ENCODE peak calls at places on chromosomes 16 and 17, in six cellular contexts. One of them, this sample, is unnamed.

GRCh38 chr17:28092109-28092508 is 49.6 kb downstream of the NLK start:
- DNase-seq in germinal center: no peak
- DNase-seq in stimulated activated CD4-positive, alpha-beta T cell treated with anti-CD3 and anti-CD28 coated beads, Interleukin-4, amount 100 ng/mL, for 4 hours: no peak
- DNase-seq in MCF 10A: no peak
- DNase-seq in stromal cell of bone marrow: no peak
- DNase-seq in effector memory CD8-positive, alpha-beta T cell: no peak
- DNase-seq in this sample: no peak

GRCh38 chr17:21034350-21035235 is 8.2 kb downstream of the USP22 start:
- DNase-seq in germinal center: peak; percentile 38
- DNase-seq in stimulated activated CD4-positive, alpha-beta T cell treated with anti-CD3 and anti-CD28 coated beads, Interleukin-4, amount 100 ng/mL, for 4 hours: peak; percentile 23
- DNase-seq in MCF 10A: no peak
- DNase-seq in stromal cell of bone marrow: no peak
- DNase-seq in effector memory CD8-positive, alpha-beta T cell: peak; percentile 27
- DNase-seq in this sample: peak; percentile 85

GRCh38 chr17:17030515-17031211 is 11.6 kb upstream of the MPRIP start:
- DNase-seq in germinal center: no peak
- DNase-seq in stimulated activated CD4-positive, alpha-beta T cell treated with anti-CD3 and anti-CD28 coated beads, Interleukin-4, amount 100 ng/mL, for 4 hours: no peak
- DNase-seq in MCF 10A: no peak
- DNase-seq in stromal cell of bone marrow: no peak
- DNase-seq in effector memory CD8-positive, alpha-beta T cell: no peak
- DNase-seq in this sample: no peak

GRCh38 chr17:80142929-80143328 is 4.0 kb downstream of the EIF4A3 start:
- DNase-seq in germinal center: no peak
- DNase-seq in stimulated activated CD4-positive, alpha-beta T cell treated with anti-CD3 and anti-CD28 coated beads, Interleukin-4, amount 100 ng/mL, for 4 hours: no peak
- DNase-seq in MCF 10A: no peak
- DNase-seq in stromal cell of bone marrow: no peak
- DNase-seq in effector memory CD8-positive, alpha-beta T cell: no peak
- DNase-seq in this sample: no peak

GRCh38 chr16:28531777-28532744 is 6.7 kb downstream of the NUPR1 start:
- DNase-seq in germinal center: no peak
- DNase-seq in stimulated activated CD4-positive, alpha-beta T cell treated with anti-CD3 and anti-CD28 coated beads, Interleukin-4, amount 100 ng/mL, for 4 hours: no peak
- DNase-seq in MCF 10A: peak; percentile 66
- DNase-seq in stromal cell of bone marrow: no peak
- DNase-seq in effector memory CD8-positive, alpha-beta T cell: no peak
- DNase-seq in this sample: no peak

GRCh38 chr16:78105517-78105916 is 6.1 kb downstream of the WWOX start:
- DNase-seq in germinal center: no peak
- DNase-seq in stimulated activated CD4-positive, alpha-beta T cell treated with anti-CD3 and anti-CD28 coated beads, Interleukin-4, amount 100 ng/mL, for 4 hours: no peak
- DNase-seq in MCF 10A: peak; percentile 72
- DNase-seq in stromal cell of bone marrow: no peak
- DNase-seq in effector memory CD8-positive, alpha-beta T cell: no peak
- DNase-seq in this sample: no peak

GRCh38 chr17:78343433-78344201 is 16.3 kb downstream of the SOCS3 start:
- DNase-seq in germinal center: peak; percentile 82
- DNase-seq in stimulated activated CD4-positive, alpha-beta T cell treated with anti-CD3 and anti-CD28 coated beads, Interleukin-4, amount 100 ng/mL, for 4 hours: peak; percentile 79
- DNase-seq in MCF 10A: peak; percentile 47
- DNase-seq in stromal cell of bone marrow: no peak
- DNase-seq in effector memory CD8-positive, alpha-beta T cell: peak; percentile 71
- DNase-seq in this sample: peak; percentile 89

GRCh38 chr17:81556175-81556691 is 4.1 kb upstream of the FAAP100 start:
- DNase-seq in germinal center: no peak
- DNase-seq in stimulated activated CD4-positive, alpha-beta T cell treated with anti-CD3 and anti-CD28 coated beads, Interleukin-4, amount 100 ng/mL, for 4 hours: no peak
- DNase-seq in MCF 10A: peak; percentile 26
- DNase-seq in stromal cell of bone marrow: peak; percentile 22
- DNase-seq in effector memory CD8-positive, alpha-beta T cell: no peak
- DNase-seq in this sample: no peak

GRCh38 chr16:68499011-68499410 is 40.1 kb upstream of the ZFP90 start:
- DNase-seq in germinal center: no peak
- DNase-seq in stimulated activated CD4-positive, alpha-beta T cell treated with anti-CD3 and anti-CD28 coated beads, Interleukin-4, amount 100 ng/mL, for 4 hours: no peak
- DNase-seq in MCF 10A: no peak
- DNase-seq in stromal cell of bone marrow: no peak
- DNase-seq in effector memory CD8-positive, alpha-beta T cell: no peak
- DNase-seq in this sample: no peak

GRCh38 chr17:49045376-49045775 is 48.2 kb downstream of the IGF2BP1 start:
- DNase-seq in germinal center: no peak
- DNase-seq in stimulated activated CD4-positive, alpha-beta T cell treated with anti-CD3 and anti-CD28 coated beads, Interleukin-4, amount 100 ng/mL, for 4 hours: no peak
- DNase-seq in MCF 10A: no peak
- DNase-seq in stromal cell of bone marrow: no peak
- DNase-seq in effector memory CD8-positive, alpha-beta T cell: no peak
- DNase-seq in this sample: no peak

GRCh38 chr16:66081967-66082366 is 284.5 kb upstream of the CDH5 start:
- DNase-seq in germinal center: no peak
- DNase-seq in stimulated activated CD4-positive, alpha-beta T cell treated with anti-CD3 and anti-CD28 coated beads, Interleukin-4, amount 100 ng/mL, for 4 hours: no peak
- DNase-seq in MCF 10A: peak; percentile 83
- DNase-seq in stromal cell of bone marrow: peak; percentile 36
- DNase-seq in effector memory CD8-positive, alpha-beta T cell: no peak
- DNase-seq in this sample: no peak

GRCh38 chr17:3009411-3009920 is 53.9 kb downstream of the OR1D5 start:
- DNase-seq in germinal center: no peak
- DNase-seq in stimulated activated CD4-positive, alpha-beta T cell treated with anti-CD3 and anti-CD28 coated beads, Interleukin-4, amount 100 ng/mL, for 4 hours: no peak
- DNase-seq in MCF 10A: no peak
- DNase-seq in stromal cell of bone marrow: no peak
- DNase-seq in effector memory CD8-positive, alpha-beta T cell: no peak
- DNase-seq in this sample: no peak

GRCh38 chr16:88705746-88706287 is 391 bp downstream of the RNF166 start:
- DNase-seq in germinal center: peak; percentile 47
- DNase-seq in stimulated activated CD4-positive, alpha-beta T cell treated with anti-CD3 and anti-CD28 coated beads, Interleukin-4, amount 100 ng/mL, for 4 hours: no peak
- DNase-seq in MCF 10A: no peak
- DNase-seq in stromal cell of bone marrow: no peak
- DNase-seq in effector memory CD8-positive, alpha-beta T cell: no peak
- DNase-seq in this sample: no peak